ENCODE peak calls at places on chromosomes 2 and 18, in five cellular contexts. B is fibroblast of lung, U is tibial nerve, I is Panc1, T is tibial artery. K is an unnamed sample.

GRCh38 chr18:74625157-74625556 is 27.5 kb downstream of the ZNF407 start:
- DNase-seq in B (peak; percentile 52), I (no peak), U (no peak), T (no peak), K (no peak)

GRCh38 chr2:230904856-230905447 is 20.1 kb downstream of the GPR55 start:
- DNase-seq in I (no peak), U (no peak), B (no peak), T (no peak), K (peak; percentile 37)

GRCh38 chr2:96142217-96143113 is 2.8 kb downstream of the DUSP2 start:
- DNase-seq in U (no peak), B (no peak), T (no peak), I (no peak), K (no peak)

GRCh38 chr2:177691177-177691576 is 298.6 kb downstream of the AGPS start:
- DNase-seq in B (no peak), T (no peak), U (no peak), I (no peak), K (no peak)

GRCh38 chr2:118604346-118604745 is 243.1 kb downstream of the EN1 start:
- DNase-seq in T (no peak), B (no peak), I (no peak), U (no peak), K (no peak)

GRCh38 chr2:150142561-150142960 is 344.9 kb downstream of the RND3 start:
- DNase-seq in B (peak; percentile 88), I (no peak), T (no peak), U (no peak), K (no peak)

GRCh38 chr2:242020196-242021004 is 150.9 kb downstream of the RTP5 start:
- DNase-seq in U (peak; percentile 32), I (no peak), B (no peak), T (no peak), K (no peak)

GRCh38 chr2:85439986-85440385 is 21.5 kb downstream of the SH2D6 start:
- DNase-seq in T (no peak), I (no peak), U (no peak), B (no peak), K (no peak)

GRCh38 chr2:231260442-231260841 is 62.0 kb downstream of the ARMC9 start:
- DNase-seq in I (no peak), T (no peak), U (no peak), B (peak; percentile 43), K (peak; percentile 11)

GRCh38 chr2:64972856-64973255 is 16.3 kb upstream of the SLC1A4 start:
- DNase-seq in T (no peak), B (no peak), I (no peak), U (no peak), K (no peak)

GRCh38 chr2:218691234-218691633 is 19.3 kb downstream of the STK36 start:
- DNase-seq in U (no peak), B (peak; percentile 73), I (no peak), T (no peak), K (no peak)

GRCh38 chr2:33497177-33497787 is 20.8 kb downstream of the RASGRP3 start:
- DNase-seq in T (no peak), B (peak; percentile 88), U (no peak), I (no peak), K (no peak)

GRCh38 chr2:165876712-165877111 is 76.9 kb downstream of the TTC21B start:
- DNase-seq in B (peak; percentile 45), T (no peak), U (no peak), I (no peak), K (no peak)

GRCh38 chr2:185618630-185619029 is 120.0 kb upstream of the FSIP2 start:
- DNase-seq in U (no peak), T (no peak), B (peak; percentile 91), I (no peak), K (no peak)

GRCh38 chr2:85318222-85319182 is 9.3 kb downstream of the TGOLN2 start:
- DNase-seq in T (no peak), B (peak; percentile 59), I (no peak), U (no peak), K (no peak)

GRCh38 chr2:119085613-119086012 is 72.9 kb downstream of the C1QL2 start:
- DNase-seq in B (no peak), I (no peak), T (no peak), U (no peak), K (no peak)

GRCh38 chr18:32730620-32731021 is 42.2 kb downstream of the KLHL14 start:
- DNase-seq in I (peak; percentile 38), T (no peak), B (peak; percentile 54), U (no peak), K (no peak)

GRCh38 chr2:197711576-197711975 is 6.4 kb downstream of the MARS2 start:
- DNase-seq in B (no peak), T (no peak), I (no peak), U (no peak), K (no peak)

GRCh38 chr2:224220581-224221255 is 181.2 kb downstream of the FAM124B start:
- DNase-seq in T (no peak), U (no peak), I (no peak), B (peak; percentile 55), K (no peak)

GRCh38 chr2:31378389-31378788 is 36.2 kb downstream of the XDH start:
- DNase-seq in B (no peak), I (no peak), T (no peak), U (no peak), K (no peak)

GRCh38 chr2:157414050-157414449 is 29.8 kb downstream of the CYTIP start:
- DNase-seq in B (no peak), T (no peak), I (no peak), U (no peak), K (no peak)

DNA sequence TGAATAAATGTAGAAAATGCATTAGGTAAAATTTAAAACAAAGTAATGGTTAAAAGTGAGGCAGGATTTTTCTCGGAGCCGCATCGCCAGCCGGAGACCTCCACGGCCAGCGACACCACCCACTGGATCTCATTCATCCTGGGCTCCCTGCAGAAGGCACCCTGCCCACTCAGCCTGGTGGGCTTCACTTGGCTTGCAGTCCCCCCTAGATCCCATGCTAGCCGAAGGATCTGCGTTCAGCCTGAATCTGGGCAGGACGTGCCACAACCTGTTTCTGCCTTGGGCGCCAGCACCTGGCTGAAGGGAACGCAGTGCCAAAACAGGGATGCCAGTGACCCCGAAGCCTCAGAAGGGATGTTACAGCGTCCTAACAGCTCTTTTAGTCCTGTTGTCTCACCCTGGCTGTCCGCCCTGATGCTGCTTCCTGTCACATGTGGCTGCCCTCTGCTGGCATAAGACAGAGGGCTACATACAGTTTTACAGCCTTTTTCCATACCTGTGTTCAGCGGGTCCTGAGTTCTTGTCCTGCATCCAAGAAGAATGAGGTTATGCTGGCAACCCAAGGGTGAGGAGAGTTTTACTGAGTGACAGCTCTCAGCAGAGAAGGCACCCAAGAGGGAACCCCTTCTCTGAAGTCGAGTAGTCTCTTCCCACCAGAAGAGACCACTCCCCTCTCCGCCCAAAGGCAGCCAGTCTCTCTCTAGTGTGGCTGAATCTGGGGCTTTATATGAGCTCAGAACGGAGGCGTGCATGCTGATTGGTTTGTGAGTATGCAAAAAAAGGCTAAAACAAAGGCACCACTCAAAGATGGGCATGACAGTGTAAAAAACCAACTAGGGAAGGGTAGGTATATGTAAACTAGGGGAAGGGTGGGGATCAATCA is 173.1 kb upstream of the GYPC start:
- DNase-seq in T (no peak), B (no peak), U (no peak), I (no peak), K (no peak)
- TF ChIP-seq CTCF in T (no peak), B (no peak), U (no peak), I (no peak), K (no peak)

GRCh38 chr2:109324859-109325258 is 195.9 kb downstream of the SH3RF3 start:
- DNase-seq in T (peak; percentile 88), B (peak; percentile 97), I (no peak), U (peak; percentile 76), K (no peak)

GRCh38 chr2:109326306-109326705 is 197.3 kb downstream of the SH3RF3 start:
- DNase-seq in T (no peak), U (no peak), I (no peak), B (no peak), K (no peak)

GRCh38 chr2:109322646-109323045 is 193.6 kb downstream of the SH3RF3 start:
- DNase-seq in B (no peak), U (no peak), I (no peak), T (no peak), K (no peak)

GRCh38 chr2:109322111-109322510 is 193.1 kb downstream of the SH3RF3 start:
- DNase-seq in T (peak; percentile 98), I (no peak), B (peak; percentile 85), U (peak; percentile 92), K (peak; percentile 80)

DNA sequence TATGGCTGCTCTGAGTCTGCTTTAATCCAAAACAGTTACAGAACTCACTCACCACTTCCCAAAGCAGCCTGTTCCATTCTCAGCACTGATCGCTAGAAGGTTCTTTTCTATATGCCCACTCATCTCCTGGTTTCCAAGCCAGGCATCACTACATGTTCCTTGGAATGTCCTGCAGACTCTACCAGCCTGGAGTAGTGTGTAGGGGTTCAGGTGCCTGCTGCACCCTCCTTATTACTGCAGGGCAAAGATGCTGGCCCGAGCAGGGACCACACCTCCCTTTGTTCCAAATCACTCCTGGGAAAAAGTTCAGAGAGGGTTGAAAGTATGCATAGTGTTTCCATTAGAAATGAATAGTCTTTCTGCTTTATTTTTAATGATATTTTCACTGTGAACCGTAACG is 196.6 kb downstream of the SH3RF3 start:
- DNase-seq in T (no peak), B (no peak), U (no peak), I (no peak), K (no peak)
- H3K4me1 ChIP-seq in T (peaks cover 54% of the 10 kb centered on the region), B (peaks cover 39% of the 10 kb centered on the region), U (peaks cover 25% of the 10 kb centered on the region), I (no peaks in the 10 kb centered on the region), K (peaks cover 23% of the 10 kb centered on the region)

DNA sequence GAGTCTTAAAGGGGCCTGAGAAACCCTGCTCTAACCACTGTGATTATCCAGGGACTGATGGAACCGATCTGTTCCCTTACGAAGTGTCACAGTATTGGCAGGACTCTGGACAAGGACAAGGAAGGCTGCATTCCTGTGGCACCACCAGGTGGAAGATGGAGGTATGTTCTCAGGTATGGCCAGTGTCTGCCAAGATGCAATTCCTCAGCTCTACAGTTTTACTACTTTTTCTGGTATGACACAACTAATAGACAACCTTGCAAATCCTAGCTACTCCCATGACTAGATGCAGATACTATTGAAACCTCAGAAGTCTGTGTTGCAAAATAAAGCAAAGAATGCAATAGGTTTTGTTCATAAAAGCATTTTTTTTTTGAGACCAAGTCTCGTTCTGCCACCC is 14.6 kb downstream of the RAB31 start:
- DNase-seq in T (no peak), U (no peak), B (no peak), I (no peak), K (no peak)
- TF ChIP-seq CTCF in T (no peak), U (no peak), B (no peak), I (no peak), K (no peak)

GRCh38 chr18:76844144-76844543 is 21.8 kb downstream of the ZNF236 start:
- DNase-seq in T (no peak), I (no peak), U (no peak), B (no peak), K (no peak)

GRCh38 chr18:76837071-76837470 is 14.7 kb downstream of the ZNF236 start:
- DNase-seq in I (no peak), T (no peak), B (no peak), U (no peak), K (no peak)

GRCh38 chr18:76835380-76835779 is 13.0 kb downstream of the ZNF236 start:
- DNase-seq in T (no peak), U (no peak), I (no peak), B (no peak), K (no peak)

GRCh38 chr18:76838182-76838581 is 15.8 kb downstream of the ZNF236 start:
- DNase-seq in I (no peak), U (no peak), T (no peak), B (peak; percentile 19), K (no peak)

DNA sequence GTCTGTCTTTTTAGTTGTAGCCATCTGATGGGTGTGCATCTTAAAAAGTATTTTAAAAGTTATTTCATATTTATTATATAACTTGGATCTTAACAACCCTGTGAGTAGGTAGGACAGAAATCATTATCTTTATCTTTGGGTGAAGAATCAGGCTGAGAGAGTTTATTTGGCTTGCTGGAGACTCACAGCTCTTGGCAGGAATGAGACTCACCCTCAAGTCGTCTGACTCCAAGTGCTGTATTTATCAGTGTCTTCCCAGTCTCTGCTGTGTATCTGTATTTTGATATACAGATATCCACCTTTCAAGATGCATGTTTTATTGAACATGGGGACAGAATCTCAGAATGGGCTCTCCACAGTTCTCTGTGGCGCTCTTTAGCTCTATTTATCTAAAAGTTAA is 17.0 kb downstream of the ZNF236 start:
- DNase-seq in I (no peak), B (peak; percentile 33), U (no peak), T (no peak), K (no peak)
- H3K4me1 ChIP-seq in I (peaks cover 31% of the 10 kb centered on the region), B (peaks cover 2% of the 10 kb centered on the region), U (peaks cover 7% of the 10 kb centered on the region), T (no peaks in the 10 kb centered on the region), K (no peaks in the 10 kb centered on the region)